ENCODE peak calls at places on chromosomes 12 and 14, in five cellular contexts. H is lung; D is activated CD8-positive, alpha-beta memory T cell treated with anti-CD3 and anti-CD28 coated beads for 1 hour; M is CD8-positive, alpha-beta T cell; U is WTC11. C is an unnamed sample.

GRCh38 chr12:19572920-19573558 is 133.7 kb downstream of the AEBP2 start:
- DNase-seq in H (no peak), D (no peak), U (peak; percentile 57), M (no peak), C (peak; percentile 94)

GRCh38 chr14:92523752-92524151 is 10.2 kb downstream of the RIN3 start:
- DNase-seq in H (no peak), D (no peak), U (no peak), M (no peak), C (no peak)

GRCh38 chr12:104598342-104599271 is 141.9 kb downstream of the CHST11 start:
- DNase-seq in M (no peak), D (no peak), H (no peak), U (no peak), C (no peak)

GRCh38 chr12:27840229-27840999 is 60.4 kb upstream of the MANSC4 start:
- DNase-seq in M (no peak), H (no peak), D (no peak), U (no peak), C (no peak)

GRCh38 chr14:53955671-53956426 is 776 bp downstream of the BMP4 start:
- DNase-seq in U (peak; percentile 56), D (no peak), H (peak; percentile 60), M (no peak), C (no peak)

GRCh38 chr12:71947645-71948105 is 9.0 kb downstream of the TPH2 start:
- DNase-seq in U (peak; percentile 71), D (no peak), M (no peak), H (peak; percentile 64), C (peak; percentile 96)

GRCh38 chr12:123306200-123306599 is 34.5 kb upstream of the CDK2AP1 start:
- DNase-seq in D (no peak), U (no peak), H (no peak), M (no peak), C (no peak)

GRCh38 chr12:59407799-59408198 is 188.0 kb upstream of the SLC16A7 start:
- DNase-seq in H (no peak), M (no peak), U (no peak), D (no peak), C (no peak)

GRCh38 chr12:113439606-113440030 is 17.4 kb downstream of the SDSL start:
- DNase-seq in D (no peak), H (no peak), U (peak; percentile 85), M (no peak), C (peak; percentile 78)

C was measured in NT2/D1.